ENCODE peak calls at places on chromosomes 2 and 18, in eight cellular contexts. Z, O, V, H, U, G, S and L are unnamed samples.

GRCh38 chr2:135637456-135638087 is 104.1 kb upstream of the UBXN4 start:
- DNase-seq in O (no peak), V (no peak), Z (no peak), H (no peak), G (no peak), S (no peak), U (no peak), L (no peak)

GRCh38 chr18:79484661-79485621 is 89.2 kb downstream of the NFATC1 start:
- DNase-seq in H (no peak), S (no peak), U (peak; percentile 43), G (peak; percentile 40), Z (peak; percentile 72), O (peak; percentile 70), V (peak; percentile 11), L (peak; percentile 30)

GRCh38 chr2:171008550-171009205 is 79.6 kb downstream of the GORASP2 start:
- DNase-seq in Z (no peak), S (no peak), H (no peak), U (no peak), V (no peak), O (no peak), G (no peak), L (no peak)

GRCh38 chr2:39158351-39158750 is 37.5 kb upstream of the SOS1 start:
- DNase-seq in G (no peak), H (no peak), V (no peak), Z (peak; percentile 20), O (no peak), S (no peak), U (no peak), L (no peak)

GRCh38 chr2:7693246-7694065 is 776.2 kb downstream of the RNF144A start:
- DNase-seq in H (no peak), G (no peak), V (no peak), U (no peak), S (no peak), Z (no peak), O (no peak), L (no peak)

GRCh38 chr2:96542357-96542977 is 5.9 kb downstream of the ARID5A start:
- DNase-seq in Z (no peak), G (no peak), V (no peak), S (no peak), H (no peak), U (no peak), O (no peak), L (no peak)

GRCh38 chr2:138037090-138037489 is 72.8 kb downstream of the HNMT start:
- DNase-seq in G (no peak), V (no peak), H (no peak), S (no peak), Z (no peak), O (no peak), U (no peak), L (no peak)

GRCh38 chr2:165105911-165106310 is 97.9 kb downstream of the SCN3A start:
- DNase-seq in H (no peak), O (no peak), Z (no peak), U (no peak), G (no peak), V (no peak), S (no peak), L (no peak)

GRCh38 chr2:26880161-26880560 is 32.2 kb downstream of the DPYSL5 start:
- DNase-seq in U (no peak), V (no peak), G (no peak), Z (no peak), O (peak; percentile 9), S (no peak), H (no peak), L (no peak)

GRCh38 chr18:23585007-23585871 is 1.1 kb downstream of the NPC1 start:
- DNase-seq in V (peak; percentile 13), U (no peak), G (no peak), H (peak; percentile 42), O (no peak), S (peak; percentile 37), Z (peak; percentile 86), L (no peak)

GRCh38 chr2:201419057-201419635 is 32.1 kb downstream of the TRAK2 start:
- DNase-seq in H (no peak), Z (peak; percentile 30), U (no peak), S (no peak), G (peak; percentile 48), V (peak; percentile 57), O (no peak), L (no peak)

GRCh38 chr2:227509824-227510619 is 38.1 kb downstream of the AGFG1 start:
- DNase-seq in S (no peak), Z (peak; percentile 72), H (peak; percentile 32), G (no peak), O (no peak), V (no peak), U (no peak), L (no peak)

GRCh38 chr2:239321596-239322413 is 79.0 kb downstream of the HDAC4 start:
- DNase-seq in H (no peak), U (no peak), S (no peak), Z (no peak), G (peak; percentile 46), V (no peak), O (no peak), L (no peak)

GRCh38 chr2:232102380-232102779 is 140.9 kb downstream of the DIS3L2 start:
- DNase-seq in U (no peak), H (no peak), S (no peak), V (no peak), Z (no peak), G (no peak), O (no peak), L (no peak)

GRCh38 chr2:48841126-48841525 is 85.6 kb upstream of the LHCGR start:
- DNase-seq in Z (peak; percentile 59), U (no peak), O (no peak), S (no peak), H (no peak), V (no peak), G (no peak), L (no peak)

GRCh38 chr2:65057391-65058052 is 1.3 kb downstream of the CEP68 start:
- DNase-seq in H (peak; percentile 40), U (no peak), S (no peak), O (no peak), V (no peak), Z (peak; percentile 83), G (no peak), L (no peak)

GRCh38 chr18:47577520-47577919 is 326.1 kb upstream of the SKOR2 start:
- DNase-seq in S (no peak), U (no peak), Z (no peak), O (no peak), V (no peak), G (no peak), H (peak; percentile 51), L (no peak)

GRCh38 chr18:79489048-79489899 is 93.5 kb downstream of the NFATC1 start:
- DNase-seq in V (no peak), U (peak; percentile 39), G (no peak), O (no peak), Z (no peak), H (no peak), S (no peak), L (peak; percentile 12)

GRCh38 chr2:96763511-96764252 is 3.0 kb downstream of the CNNM4 start:
- DNase-seq in O (no peak), Z (peak; percentile 10), U (no peak), V (peak; percentile 55), G (no peak), H (peak; percentile 77), S (no peak), L (no peak)

DNA sequence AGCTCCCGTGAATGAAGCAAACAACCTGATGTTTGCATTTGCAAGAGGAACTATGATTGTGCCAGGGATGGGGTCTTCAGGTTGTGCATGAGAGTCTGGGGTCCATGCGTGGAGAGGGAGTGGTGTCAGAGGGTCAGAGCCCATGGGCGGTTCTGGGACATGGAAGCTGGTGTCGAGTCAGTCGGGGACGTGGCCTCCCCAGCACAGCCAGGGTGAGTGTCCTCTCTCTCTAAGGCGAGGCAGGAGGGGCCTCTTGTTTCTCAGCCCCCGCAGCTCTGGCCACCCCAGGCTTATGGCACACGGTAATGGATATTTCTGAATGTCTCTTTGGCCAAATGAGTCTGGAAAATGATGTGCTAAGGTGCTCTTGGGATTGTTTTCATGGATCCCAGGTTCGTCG is 118.6 kb downstream of the RTP5 start:
- DNase-seq in Z (no peak), U (no peak), O (no peak), G (peak; percentile 11), S (no peak), V (no peak), H (no peak), L (no peak)
- TF ChIP-seq CTCF in Z (no peak), U (no peak), O (no peak), G (no peak), S (no peak), V (no peak), H (no peak), L (no peak)

DNA sequence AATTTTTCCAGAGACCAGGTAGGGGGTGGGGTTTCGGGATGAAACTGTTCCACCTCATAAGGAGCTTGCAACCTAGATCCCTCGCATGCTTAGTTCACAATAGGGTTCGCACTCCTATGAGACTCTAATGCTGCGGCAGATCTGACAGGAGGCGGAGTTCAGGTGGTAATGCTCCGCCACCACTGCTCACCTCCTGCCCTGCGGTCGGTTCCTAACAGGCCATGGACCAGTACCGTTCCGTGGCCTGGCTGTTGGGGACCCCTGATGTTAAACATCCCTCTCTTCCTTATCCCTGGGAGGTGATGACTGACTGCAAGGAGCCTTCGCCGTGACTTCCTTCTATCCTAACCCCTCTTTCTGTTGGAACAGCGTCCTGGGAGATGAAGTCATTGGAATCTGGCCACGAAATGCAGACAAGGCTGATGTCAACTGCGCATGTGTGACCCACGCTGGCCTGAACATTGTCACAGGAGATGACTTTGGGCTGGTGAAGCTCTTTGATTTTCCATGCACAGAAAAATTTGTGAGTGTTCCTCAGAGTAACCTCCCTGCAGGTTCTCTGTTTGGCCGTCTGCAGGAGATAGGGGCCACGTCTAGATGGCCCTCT is 82.4 kb downstream of the RTN4 start:
- DNase-seq in U (no peak), V (no peak), H (no peak), G (no peak), Z (no peak), O (no peak), S (no peak), L (peak; percentile 43)
- H3K36me3 ChIP-seq in U (peaks cover 26% of the 10 kb centered on the region), V (no peaks in the 10 kb centered on the region), H (no peaks in the 10 kb centered on the region), G (no peaks in the 10 kb centered on the region), Z (peaks cover 3% of the 10 kb centered on the region), O (peaks cover 9% of the 10 kb centered on the region), S (peaks cover 12% of the 10 kb centered on the region), L (peaks cover 7% of the 10 kb centered on the region)

DNA sequence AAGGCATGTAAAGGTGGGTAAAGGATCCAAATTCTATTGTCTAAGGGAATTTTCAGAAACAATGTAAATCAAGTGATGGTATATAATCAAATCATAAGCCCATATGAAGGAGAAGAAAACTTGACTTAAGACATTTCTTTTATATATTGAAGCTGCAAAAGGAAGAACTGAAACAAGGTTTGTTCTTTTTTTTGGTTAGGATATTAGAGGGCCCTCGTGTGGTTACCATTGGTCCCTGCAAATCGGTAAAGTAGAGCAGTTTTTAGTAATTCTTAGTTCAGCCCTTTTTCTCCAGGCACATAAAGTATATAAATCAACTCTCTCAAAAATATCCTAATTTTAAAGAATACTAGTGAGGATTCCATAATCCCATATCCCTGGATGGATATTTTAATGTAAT is 105.6 kb upstream of the STK17B start:
- DNase-seq in G (no peak), V (no peak), Z (no peak), H (peak; percentile 65), O (no peak), U (no peak), S (no peak), L (no peak)
- TF ChIP-seq CTCF in G (peak; percentile 24), V (peak; percentile 73), Z (peak; percentile 55), H (peak; percentile 86), O (no peak), U (peak; percentile 60), S (peak; percentile 20), L (peak; percentile 61)

DNA sequence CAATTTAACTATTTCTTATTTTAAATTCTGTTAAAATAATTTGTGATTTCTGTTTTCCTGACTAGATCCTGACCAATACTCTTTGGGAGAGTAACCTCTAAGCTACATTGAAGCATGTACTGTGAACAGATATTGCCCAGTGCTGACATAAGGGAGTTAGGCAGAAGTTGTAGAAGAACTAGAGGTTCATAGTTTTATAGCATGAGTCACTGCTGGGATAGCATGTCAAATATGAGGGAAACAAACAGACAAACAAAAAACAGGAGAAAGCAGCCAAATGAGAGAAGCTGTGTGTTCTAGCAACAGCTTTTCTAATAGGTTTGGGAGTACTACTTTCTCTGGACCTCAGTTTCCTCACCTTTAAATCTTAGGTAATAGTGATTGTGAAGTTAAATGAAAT is 72.4 kb downstream of the CERS6 start:
- DNase-seq in U (no peak), S (no peak), G (no peak), O (no peak), V (no peak), H (no peak), Z (peak; percentile 40), L (no peak)
- H3K36me3 ChIP-seq in U (no peaks in the 10 kb centered on the region), S (no peaks in the 10 kb centered on the region), G (no peaks in the 10 kb centered on the region), O (no peaks in the 10 kb centered on the region), V (no peaks in the 10 kb centered on the region), H (no peaks in the 10 kb centered on the region), Z (no peaks in the 10 kb centered on the region), L (no peaks in the 10 kb centered on the region)